ENCODE peak calls at places on chromosomes 5 and 9, in ten cellular contexts. J is GM23338, T is astrocyte, Z is PC-9, X is mammary epithelial cell, V is HCT116, P is MM.1S, U is neural progenitor cell, S is GM12878, H is fibroblast of lung. Q is an unnamed sample.
A peak's percentile ranks its signal among the peaks of the same experiment; 100 is the strongest.

GRCh38 chr9:122900791-122901190 is 4.4 kb downstream of the RC3H2 start:
- DNase-seq in J (no peak), T (peak; percentile 30), Z (no peak), X (no peak), V (no peak), P (peak; percentile 32), U (no peak), S (no peak), H (peak; percentile 43), Q (peak; percentile 12)

GRCh38 chr5:62698756-62699155 is 120.1 kb downstream of the LRRC70 start:
- DNase-seq in J (no peak), T (no peak), Z (no peak), X (no peak), V (no peak), P (peak; percentile 9), U (no peak), S (no peak), H (no peak), Q (no peak)

GRCh38 chr9:124800306-124801259 is 23.6 kb downstream of the OLFML2A start:
- DNase-seq in J (no peak), T (peak; percentile 46), Z (no peak), X (no peak), V (no peak), P (no peak), U (no peak), S (no peak), H (peak; percentile 61), Q (peak; percentile 33)

GRCh38 chr9:71663931-71664459 is 104.3 kb downstream of the CEMIP2 start:
- DNase-seq in J (peak; percentile 67), T (peak; percentile 67), Z (no peak), X (no peak), V (no peak), P (no peak), U (peak; percentile 19), S (no peak), H (peak; percentile 21), Q (no peak)

GRCh38 chr5:146722361-146722779 is 156.2 kb downstream of the PPP2R2B start:
- DNase-seq in J (no peak), T (peak; percentile 67), Z (peak; percentile 25), X (no peak), V (no peak), P (no peak), U (no peak), S (no peak), H (peak; percentile 73), Q (no peak)

GRCh38 chr5:10715605-10716004 is 45.4 kb downstream of the DAP start:
- DNase-seq in J (no peak), T (no peak), Z (no peak), X (no peak), V (no peak), P (no peak), U (no peak), S (no peak), H (no peak), Q (no peak)

GRCh38 chr5:32690153-32690552 is 21.0 kb upstream of the NPR3 start:
- DNase-seq in J (peak; percentile 32), T (no peak), Z (no peak), X (no peak), V (no peak), P (no peak), U (no peak), S (no peak), H (peak; percentile 9), Q (peak; percentile 36)

GRCh38 chr5:132138260-132138659 is 64.7 kb downstream of the CSF2 start:
- DNase-seq in J (no peak), T (peak; percentile 47), Z (no peak), X (peak; percentile 79), V (no peak), P (no peak), U (no peak), S (no peak), H (peak; percentile 74), Q (no peak)

GRCh38 chr5:154508114-154508513 is 30.1 kb upstream of the HAND1 start:
- DNase-seq in J (no peak), T (no peak), Z (no peak), X (no peak), V (no peak), P (no peak), U (no peak), S (no peak), H (no peak), Q (no peak)

GRCh38 chr9:21889673-21890072 is 87.2 kb downstream of the MTAP start:
- DNase-seq in J (no peak), T (no peak), Z (no peak), X (no peak), V (no peak), P (no peak), U (no peak), S (no peak), H (no peak), Q (no peak)

GRCh38 chr5:10528056-10528816 is 35.6 kb upstream of the ANKRD33B start:
- DNase-seq in J (no peak), T (no peak), Z (peak; percentile 57), X (peak; percentile 73), V (no peak), P (no peak), U (no peak), S (no peak), H (peak; percentile 42), Q (no peak)

GRCh38 chr9:86764230-86765039 is 182.9 kb downstream of the GAS1 start:
- DNase-seq in J (no peak), T (no peak), Z (no peak), X (no peak), V (no peak), P (no peak), U (no peak), S (no peak), H (no peak), Q (no peak)

GRCh38 chr9:72661401-72662135 is 140.2 kb downstream of the TMC1 start:
- DNase-seq in J (no peak), T (peak; percentile 90), Z (no peak), X (peak; percentile 78), V (no peak), P (no peak), U (no peak), S (no peak), H (peak; percentile 41), Q (no peak)

GRCh38 chr9:5428794-5429528 is 8.8 kb downstream of the PLGRKT start:
- DNase-seq in J (no peak), T (no peak), Z (no peak), X (no peak), V (no peak), P (no peak), U (no peak), S (no peak), H (no peak), Q (no peak)

GRCh38 chr9:5429873-5430564 is 7.7 kb downstream of the PLGRKT start:
- DNase-seq in J (no peak), T (no peak), Z (no peak), X (no peak), V (no peak), P (no peak), U (no peak), S (no peak), H (no peak), Q (no peak)

GRCh38 chr9:5428172-5428571 is 9.6 kb downstream of the PLGRKT start:
- DNase-seq in J (no peak), T (no peak), Z (no peak), X (no peak), V (no peak), P (no peak), U (no peak), S (no peak), H (no peak), Q (no peak)

GRCh38 chr9:5427005-5427404 is 10.7 kb downstream of the PLGRKT start:
- DNase-seq in J (no peak), T (no peak), Z (no peak), X (no peak), V (no peak), P (no peak), U (no peak), S (no peak), H (no peak), Q (no peak)

GRCh38 chr9:5430912-5431311 is 6.8 kb downstream of the PLGRKT start:
- DNase-seq in J (peak; percentile 30), T (no peak), Z (no peak), X (no peak), V (no peak), P (no peak), U (no peak), S (no peak), H (no peak), Q (no peak)
- H3K27ac ChIP-seq in J (no peak overlapping the region), T (no peak overlapping the region), Z (no peak overlapping the region), X (no peak overlapping the region), V (no peak overlapping the region), P (no peak overlapping the region), U (no peak overlapping the region), S (no peak overlapping the region), H (no peak overlapping the region), Q (no peak overlapping the region)

GRCh38 chr5:73301208-73302088 is 128.5 kb downstream of the TMEM174 start:
- DNase-seq in J (peak; percentile 38), T (no peak), Z (no peak), X (no peak), V (no peak), P (no peak), U (peak; percentile 21), S (no peak), H (no peak), Q (no peak)
- TF ChIP-seq EZH2 in J (peak; percentile 98), T (peak; percentile 20), Z (no peak), X (peak; percentile 16), V (no peak), P (no peak), U (peak; percentile 49), S (peak; percentile 68), H (peak; percentile 39), Q (no peak)

DNA sequence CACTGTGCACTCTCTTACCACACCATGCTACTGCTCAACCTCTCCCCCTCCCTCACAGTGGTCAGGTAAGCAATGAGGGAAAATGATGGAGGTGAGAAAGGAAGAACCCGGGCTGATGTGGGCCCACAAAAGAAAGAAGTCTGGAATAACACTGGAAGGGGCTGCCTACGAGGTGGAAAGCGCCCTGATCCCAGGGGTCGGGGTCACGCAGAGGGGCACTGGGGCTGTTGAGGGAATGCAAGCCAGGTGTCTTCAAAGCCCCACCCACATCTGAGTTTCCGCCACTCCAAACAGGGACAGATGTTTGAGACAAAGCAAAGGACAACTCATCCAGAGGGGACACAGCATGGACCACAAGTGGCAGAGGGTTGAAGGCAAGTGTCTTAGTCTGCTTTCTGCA is 4.2 kb downstream of the TNIP1 start:
- DNase-seq in J (no peak), T (no peak), Z (no peak), X (no peak), V (no peak), P (no peak), U (no peak), S (no peak), H (no peak), Q (no peak)
- H3K4me1 ChIP-seq in J (peaks cover 11% of the 10 kb centered on the region), T (peaks cover 59% of the 10 kb centered on the region), Z (peaks cover 82% of the 10 kb centered on the region), X (peaks cover 51% of the 10 kb centered on the region), V (peaks cover 30% of the 10 kb centered on the region), P (peaks cover 7% of the 10 kb centered on the region), U (no peaks in the 10 kb centered on the region), S (peaks cover 41% of the 10 kb centered on the region), H (peaks cover 19% of the 10 kb centered on the region), Q (peaks cover 2% of the 10 kb centered on the region)

DNA sequence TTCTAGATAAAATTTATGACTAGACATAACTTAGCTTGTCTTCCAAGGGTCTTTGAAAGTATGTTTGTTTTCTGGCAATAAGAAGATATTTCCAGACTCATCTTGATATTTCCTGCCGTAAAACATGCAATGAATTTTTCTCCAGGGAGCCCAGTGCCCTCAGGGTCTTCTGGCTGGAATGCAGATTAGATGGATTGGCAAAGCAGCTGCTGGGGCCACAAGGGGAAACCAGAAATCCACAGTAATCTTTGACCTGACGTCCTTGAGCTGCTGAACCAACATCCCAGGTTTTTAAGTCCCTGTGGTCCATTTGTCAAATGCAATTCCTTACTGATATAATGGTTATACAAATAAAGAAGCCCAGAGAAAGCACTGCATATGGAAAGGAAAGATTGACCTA is 93.0 kb downstream of the THBS4 start:
- DNase-seq in J (peak; percentile 53), T (peak; percentile 26), Z (no peak), X (no peak), V (no peak), P (no peak), U (no peak), S (no peak), H (no peak), Q (peak; percentile 17)
- H3K27ac ChIP-seq in J (peak overlapping the region; percentile 62), T (no peak overlapping the region), Z (no peak overlapping the region), X (no peak overlapping the region), V (no peak overlapping the region), P (no peak overlapping the region), U (peak overlapping the region; percentile 20), S (no peak overlapping the region), H (no peak overlapping the region), Q (no peak overlapping the region)

Q was measured in A673.